ENCODE peak calls at places on chromosomes 6 and 20, in nine cellular contexts. One of them, this sample, is unnamed.

GRCh38 chr6:145175470-145175869 is 559.9 kb downstream of the EPM2A start:
- DNase-seq in GM23248: no peak
- DNase-seq in adrenal gland: no peak
- DNase-seq in left lung: no peak
- DNase-seq in naive thymus-derived CD4-positive, alpha-beta T cell: no peak
- DNase-seq in pancreas: no peak
- DNase-seq in spleen: no peak
- DNase-seq in Peyer's patch: no peak
- DNase-seq in heart right ventricle: no peak
- DNase-seq in this sample: no peak

GRCh38 chr6:14017626-14018475 is 93.1 kb downstream of the RNF182 start:
- DNase-seq in GM23248: no peak
- DNase-seq in adrenal gland: no peak
- DNase-seq in left lung: no peak
- DNase-seq in naive thymus-derived CD4-positive, alpha-beta T cell: no peak
- DNase-seq in pancreas: no peak
- DNase-seq in spleen: no peak
- DNase-seq in Peyer's patch: no peak
- DNase-seq in heart right ventricle: no peak
- DNase-seq in this sample: no peak

GRCh38 chr6:158539363-158539762 is 20.5 kb upstream of the TMEM181 start:
- DNase-seq in GM23248: no peak
- DNase-seq in adrenal gland: no peak
- DNase-seq in left lung: no peak
- DNase-seq in naive thymus-derived CD4-positive, alpha-beta T cell: no peak
- DNase-seq in pancreas: no peak
- DNase-seq in spleen: no peak
- DNase-seq in Peyer's patch: no peak
- DNase-seq in heart right ventricle: no peak
- DNase-seq in this sample: peak

GRCh38 chr20:41627001-41627400 is 8.8 kb upstream of the CHD6 start:
- DNase-seq in GM23248: no peak
- DNase-seq in adrenal gland: no peak
- DNase-seq in left lung: no peak
- DNase-seq in naive thymus-derived CD4-positive, alpha-beta T cell: no peak
- DNase-seq in pancreas: no peak
- DNase-seq in spleen: no peak
- DNase-seq in Peyer's patch: no peak
- DNase-seq in heart right ventricle: no peak
- DNase-seq in this sample: no peak

GRCh38 chr6:108946695-108947094 is 98.5 kb downstream of the ARMC2 start:
- DNase-seq in GM23248: peak
- DNase-seq in adrenal gland: no peak
- DNase-seq in left lung: no peak
- DNase-seq in naive thymus-derived CD4-positive, alpha-beta T cell: no peak
- DNase-seq in pancreas: no peak
- DNase-seq in spleen: no peak
- DNase-seq in Peyer's patch: no peak
- DNase-seq in heart right ventricle: peak
- DNase-seq in this sample: no peak

GRCh38 chr6:34195726-34196115 is 41.0 kb upstream of the HMGA1 start:
- DNase-seq in GM23248: no peak
- DNase-seq in adrenal gland: no peak
- DNase-seq in left lung: no peak
- DNase-seq in naive thymus-derived CD4-positive, alpha-beta T cell: no peak
- DNase-seq in pancreas: no peak
- DNase-seq in spleen: no peak
- DNase-seq in Peyer's patch: no peak
- DNase-seq in heart right ventricle: no peak
- DNase-seq in this sample: no peak

GRCh38 chr20:33411136-33411690 is 9.9 kb upstream of the CDK5RAP1 start:
- DNase-seq in GM23248: no peak
- DNase-seq in adrenal gland: no peak
- DNase-seq in left lung: no peak
- DNase-seq in naive thymus-derived CD4-positive, alpha-beta T cell: no peak
- DNase-seq in pancreas: no peak
- DNase-seq in spleen: no peak
- DNase-seq in Peyer's patch: no peak
- DNase-seq in heart right ventricle: no peak
- DNase-seq in this sample: no peak

GRCh38 chr20:38893485-38894090 is 32.6 kb upstream of the FAM83D start:
- DNase-seq in GM23248: peak
- DNase-seq in adrenal gland: peak
- DNase-seq in left lung: peak
- DNase-seq in naive thymus-derived CD4-positive, alpha-beta T cell: peak
- DNase-seq in pancreas: no peak
- DNase-seq in spleen: peak
- DNase-seq in Peyer's patch: peak
- DNase-seq in heart right ventricle: peak
- DNase-seq in this sample: peak

GRCh38 chr6:113209315-113209714 is 647.8 kb upstream of the MARCKS start:
- DNase-seq in GM23248: no peak
- DNase-seq in adrenal gland: no peak
- DNase-seq in left lung: no peak
- DNase-seq in naive thymus-derived CD4-positive, alpha-beta T cell: no peak
- DNase-seq in pancreas: no peak
- DNase-seq in spleen: no peak
- DNase-seq in Peyer's patch: no peak
- DNase-seq in heart right ventricle: no peak
- DNase-seq in this sample: no peak

GRCh38 chr6:163086563-163086895 is 328.0 kb upstream of the QKI start:
- DNase-seq in GM23248: no peak
- DNase-seq in adrenal gland: no peak
- DNase-seq in left lung: no peak
- DNase-seq in naive thymus-derived CD4-positive, alpha-beta T cell: no peak
- DNase-seq in pancreas: no peak
- DNase-seq in spleen: no peak
- DNase-seq in Peyer's patch: no peak
- DNase-seq in heart right ventricle: no peak
- DNase-seq in this sample: no peak

GRCh38 chr20:18326990-18327389 is 38.7 kb downstream of the ZNF133 start:
- DNase-seq in GM23248: no peak
- DNase-seq in adrenal gland: no peak
- DNase-seq in left lung: no peak
- DNase-seq in naive thymus-derived CD4-positive, alpha-beta T cell: no peak
- DNase-seq in pancreas: no peak
- DNase-seq in spleen: no peak
- DNase-seq in Peyer's patch: no peak
- DNase-seq in heart right ventricle: no peak
- DNase-seq in this sample: no peak

DNA sequence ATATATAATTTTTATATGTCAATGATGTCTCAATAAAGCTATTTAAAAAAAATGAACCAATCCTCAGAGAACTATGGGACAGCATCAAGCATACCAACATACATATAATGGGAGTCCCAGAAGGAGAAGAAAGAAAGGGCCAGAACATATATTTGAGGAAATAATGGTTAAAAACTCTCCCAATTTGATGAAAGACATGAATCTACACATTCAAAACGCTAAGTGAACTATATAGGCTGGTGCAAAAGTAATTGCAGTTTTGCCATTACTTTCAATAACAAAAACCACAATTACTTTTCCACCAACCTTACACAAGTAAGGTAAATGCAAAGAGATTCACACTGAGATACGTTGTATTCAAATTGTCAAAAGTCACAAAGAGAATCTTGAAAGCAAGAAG is 43.4 kb downstream of the ZNF133 start:
- DNase-seq in GM23248: no peak
- DNase-seq in adrenal gland: no peak
- DNase-seq in left lung: no peak
- DNase-seq in naive thymus-derived CD4-positive, alpha-beta T cell: no peak
- DNase-seq in pancreas: no peak
- DNase-seq in spleen: no peak
- DNase-seq in Peyer's patch: no peak
- DNase-seq in heart right ventricle: no peak
- DNase-seq in this sample: no peak
- H3K27ac ChIP-seq in GM23248: no peak
- H3K27ac ChIP-seq in adrenal gland: no peak
- H3K27ac ChIP-seq in left lung: no peak
- H3K27ac ChIP-seq in naive thymus-derived CD4-positive, alpha-beta T cell: no peak
- H3K27ac ChIP-seq in pancreas: no peak
- H3K27ac ChIP-seq in spleen: no peak
- H3K27ac ChIP-seq in Peyer's patch: no peak
- H3K27ac ChIP-seq in heart right ventricle: no peak
- H3K27ac ChIP-seq in this sample: no peak

DNA sequence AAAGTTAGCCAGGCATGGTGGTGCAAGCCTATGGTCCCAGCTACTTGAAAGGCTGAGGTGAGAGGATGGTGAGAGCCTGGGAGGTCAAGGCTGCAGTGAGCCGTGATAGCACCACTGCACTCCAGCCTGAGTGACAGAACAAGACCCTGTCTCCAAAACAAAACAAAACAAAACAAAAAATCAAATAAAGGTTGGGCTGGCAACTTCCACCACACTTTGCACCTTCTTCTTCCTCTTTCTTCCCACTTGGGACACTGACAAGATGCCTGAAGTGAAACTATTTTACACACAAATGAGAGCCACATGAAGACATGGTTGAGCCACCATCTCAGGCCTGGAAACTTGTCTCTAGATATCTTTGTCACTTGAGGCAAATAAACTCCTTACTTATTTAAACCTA is 53.8 kb upstream of the CCDC28A start:
- DNase-seq in GM23248: no peak
- DNase-seq in adrenal gland: no peak
- DNase-seq in left lung: no peak
- DNase-seq in naive thymus-derived CD4-positive, alpha-beta T cell: no peak
- DNase-seq in pancreas: no peak
- DNase-seq in spleen: no peak
- DNase-seq in Peyer's patch: no peak
- DNase-seq in heart right ventricle: no peak
- DNase-seq in this sample: no peak
- H3K27ac ChIP-seq in GM23248: no peak
- H3K27ac ChIP-seq in adrenal gland: peak
- H3K27ac ChIP-seq in left lung: no peak
- H3K27ac ChIP-seq in naive thymus-derived CD4-positive, alpha-beta T cell: no peak
- H3K27ac ChIP-seq in pancreas: no peak
- H3K27ac ChIP-seq in spleen: peak
- H3K27ac ChIP-seq in Peyer's patch: no peak
- H3K27ac ChIP-seq in heart right ventricle: peak
- H3K27ac ChIP-seq in this sample: no peak

DNA sequence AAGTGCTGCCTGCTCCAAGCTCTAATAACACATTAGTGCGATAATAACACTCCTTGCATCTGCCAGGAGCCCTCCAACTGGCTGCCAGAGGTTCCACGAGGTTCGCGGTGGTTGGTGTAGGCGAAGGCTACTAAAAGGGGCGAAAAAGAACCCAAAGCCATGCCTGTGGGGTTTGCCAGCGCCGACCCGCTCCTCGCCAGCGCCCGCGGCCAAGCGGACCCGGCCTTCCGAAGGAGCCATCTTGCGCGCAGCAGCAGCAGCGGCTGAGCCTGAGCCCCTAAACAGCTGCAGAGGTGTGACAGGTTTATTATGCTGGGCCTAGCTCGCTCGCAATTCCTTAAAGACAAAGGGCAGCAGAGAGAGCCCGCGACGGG is 11.6 kb downstream of the FOXC1 start:
- DNase-seq in GM23248: no peak
- DNase-seq in adrenal gland: no peak
- DNase-seq in left lung: peak
- DNase-seq in naive thymus-derived CD4-positive, alpha-beta T cell: no peak
- DNase-seq in pancreas: no peak
- DNase-seq in spleen: peak
- DNase-seq in Peyer's patch: no peak
- DNase-seq in heart right ventricle: no peak
- DNase-seq in this sample: no peak
- H3K27ac ChIP-seq in GM23248: no peak
- H3K27ac ChIP-seq in adrenal gland: no peak
- H3K27ac ChIP-seq in left lung: no peak
- H3K27ac ChIP-seq in naive thymus-derived CD4-positive, alpha-beta T cell: no peak
- H3K27ac ChIP-seq in pancreas: no peak
- H3K27ac ChIP-seq in spleen: no peak
- H3K27ac ChIP-seq in Peyer's patch: no peak
- H3K27ac ChIP-seq in heart right ventricle: no peak
- H3K27ac ChIP-seq in this sample: no peak

DNA sequence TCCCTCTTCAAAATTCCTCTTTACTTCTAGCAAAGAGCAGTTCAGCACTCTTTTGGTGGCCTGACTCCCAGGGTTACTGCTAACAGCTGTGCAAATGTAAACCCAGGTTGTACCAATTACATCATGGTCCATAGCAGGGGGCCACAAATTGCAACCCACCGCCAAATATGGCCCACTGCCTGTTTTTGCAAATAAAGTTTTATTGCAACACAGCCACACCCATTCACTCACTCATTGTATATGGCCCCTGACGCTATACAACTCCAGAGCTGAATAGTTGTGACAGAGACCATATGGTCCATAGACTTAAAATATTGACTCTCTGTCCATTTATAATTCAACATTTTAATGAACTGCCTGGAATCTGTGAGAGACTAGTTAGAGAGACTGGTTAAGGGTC is 233.4 kb downstream of the NFATC2 start:
- DNase-seq in GM23248: no peak
- DNase-seq in adrenal gland: no peak
- DNase-seq in left lung: no peak
- DNase-seq in naive thymus-derived CD4-positive, alpha-beta T cell: no peak
- DNase-seq in pancreas: no peak
- DNase-seq in spleen: no peak
- DNase-seq in Peyer's patch: no peak
- DNase-seq in heart right ventricle: no peak
- DNase-seq in this sample: peak
- H3K27ac ChIP-seq in GM23248: no peak
- H3K27ac ChIP-seq in adrenal gland: no peak
- H3K27ac ChIP-seq in left lung: no peak
- H3K27ac ChIP-seq in naive thymus-derived CD4-positive, alpha-beta T cell: no peak
- H3K27ac ChIP-seq in pancreas: no peak
- H3K27ac ChIP-seq in spleen: no peak
- H3K27ac ChIP-seq in Peyer's patch: no peak
- H3K27ac ChIP-seq in heart right ventricle: no peak
- H3K27ac ChIP-seq in this sample: peak

GRCh38 chr20:45470939-45471338 is 1.4 kb downstream of the WFDC2 start:
- DNase-seq in GM23248: peak
- DNase-seq in adrenal gland: no peak
- DNase-seq in left lung: no peak
- DNase-seq in naive thymus-derived CD4-positive, alpha-beta T cell: no peak
- DNase-seq in pancreas: no peak
- DNase-seq in spleen: no peak
- DNase-seq in Peyer's patch: no peak
- DNase-seq in heart right ventricle: no peak
- DNase-seq in this sample: peak

GRCh38 chr20:45470262-45470931 is 844 bp downstream of the WFDC2 start:
- DNase-seq in GM23248: peak
- DNase-seq in adrenal gland: no peak
- DNase-seq in left lung: peak
- DNase-seq in naive thymus-derived CD4-positive, alpha-beta T cell: no peak
- DNase-seq in pancreas: peak
- DNase-seq in spleen: no peak
- DNase-seq in Peyer's patch: no peak
- DNase-seq in heart right ventricle: no peak
- DNase-seq in this sample: peak

GRCh38 chr20:45467172-45467571 is 2.4 kb upstream of the WFDC2 start:
- DNase-seq in GM23248: no peak
- DNase-seq in adrenal gland: no peak
- DNase-seq in left lung: no peak
- DNase-seq in naive thymus-derived CD4-positive, alpha-beta T cell: no peak
- DNase-seq in pancreas: no peak
- DNase-seq in spleen: no peak
- DNase-seq in Peyer's patch: no peak
- DNase-seq in heart right ventricle: no peak
- DNase-seq in this sample: no peak

GRCh38 chr20:45467861-45468260 is 1.7 kb upstream of the WFDC2 start:
- DNase-seq in GM23248: no peak
- DNase-seq in adrenal gland: no peak
- DNase-seq in left lung: no peak
- DNase-seq in naive thymus-derived CD4-positive, alpha-beta T cell: no peak
- DNase-seq in pancreas: no peak
- DNase-seq in spleen: no peak
- DNase-seq in Peyer's patch: no peak
- DNase-seq in heart right ventricle: no peak
- DNase-seq in this sample: peak

GRCh38 chr20:45469336-45470261 is at the start of gene WFDC2:
- DNase-seq in GM23248: no peak
- DNase-seq in adrenal gland: no peak
- DNase-seq in left lung: peak
- DNase-seq in naive thymus-derived CD4-positive, alpha-beta T cell: no peak
- DNase-seq in pancreas: peak
- DNase-seq in spleen: no peak
- DNase-seq in Peyer's patch: no peak
- DNase-seq in heart right ventricle: no peak
- DNase-seq in this sample: peak
- H3K27ac ChIP-seq in GM23248: no peak
- H3K27ac ChIP-seq in adrenal gland: no peak
- H3K27ac ChIP-seq in left lung: peak
- H3K27ac ChIP-seq in naive thymus-derived CD4-positive, alpha-beta T cell: no peak
- H3K27ac ChIP-seq in pancreas: peak
- H3K27ac ChIP-seq in spleen: no peak
- H3K27ac ChIP-seq in Peyer's patch: peak
- H3K27ac ChIP-seq in heart right ventricle: no peak
- H3K27ac ChIP-seq in this sample: peak